ENCODE peak calls at places on chromosomes 2 and 18, in seven cellular contexts. Z is T-helper 2 cell, R is DMS 273 treated with DMSO at 0.1 percent for 48 hours, T is epithelial cell of prostate, M is EL, O is germinal center, W is posterior vena cava. N is an unnamed sample.
A peak's percentile ranks its signal among the peaks of the same experiment; 100 is the strongest.

GRCh38 chr2:84223191-84223590 is 235.9 kb downstream of the SUCLG1 start:
- DNase-seq in Z (no peak), R (no peak), T (no peak), M (peak; percentile 9), O (no peak), W (no peak), N (no peak)

GRCh38 chr18:54973046-54973445 is 13.8 kb upstream of the CCDC68 start:
- DNase-seq in Z (no peak), R (no peak), T (no peak), M (no peak), O (no peak), W (no peak), N (no peak)

GRCh38 chr2:71756280-71756906 is 303.0 kb downstream of the DYSF start:
- DNase-seq in Z (no peak), R (no peak), T (no peak), M (peak; percentile 63), O (no peak), W (no peak), N (no peak)

GRCh38 chr18:77433076-77433475 is 183.4 kb downstream of the GALR1 start:
- DNase-seq in Z (no peak), R (peak; percentile 28), T (no peak), M (no peak), O (no peak), W (no peak), N (no peak)

GRCh38 chr2:6826081-6826913 is 39.4 kb downstream of the CMPK2 start:
- DNase-seq in Z (peak; percentile 28), R (peak; percentile 7), T (peak; percentile 72), M (peak; percentile 83), O (peak; percentile 55), W (no peak), N (peak; percentile 19)

GRCh38 chr2:158391876-158392275 is 64.7 kb downstream of the CCDC148 start:
- DNase-seq in Z (no peak), R (no peak), T (peak; percentile 58), M (peak; percentile 78), O (no peak), W (no peak), N (no peak)

GRCh38 chr2:127634066-127634617 is 11.8 kb upstream of the GPR17 start:
- DNase-seq in Z (no peak), R (peak; percentile 46), T (no peak), M (no peak), O (no peak), W (no peak), N (peak; percentile 40)

GRCh38 chr2:238838786-238839327 is 9.0 kb upstream of the TWIST2 start:
- DNase-seq in Z (no peak), R (no peak), T (no peak), M (no peak), O (no peak), W (no peak), N (no peak)

GRCh38 chr2:120013569-120014223 is 819 bp downstream of the EPB41L5 start:
- DNase-seq in Z (no peak), R (no peak), T (no peak), M (no peak), O (peak; percentile 14), W (no peak), N (peak; percentile 62)

GRCh38 chr2:156430978-156431358 is 5.2 kb upstream of the GPD2 start:
- DNase-seq in Z (no peak), R (no peak), T (peak; percentile 33), M (peak; percentile 64), O (no peak), W (no peak), N (no peak)

GRCh38 chr18:70263336-70263735 is 25.5 kb upstream of the SOCS6 start:
- DNase-seq in Z (no peak), R (no peak), T (no peak), M (no peak), O (no peak), W (no peak), N (no peak)

GRCh38 chr2:197873293-197873701 is 68.9 kb downstream of the PLCL1 start:
- DNase-seq in Z (no peak), R (no peak), T (no peak), M (peak; percentile 80), O (no peak), W (no peak), N (no peak)

GRCh38 chr2:131580187-131580586 is 52.5 kb downstream of the CCDC74A start:
- DNase-seq in Z (no peak), R (no peak), T (no peak), M (no peak), O (no peak), W (no peak), N (no peak)